ENCODE peak calls at places on chromosomes 12 and 14, in eight cellular contexts. One of them, this sample, is unnamed.

GRCh38 chr12:107238276-107238675 is 144.9 kb upstream of the CRY1 start:
- DNase-seq in K562: no peak
- DNase-seq in tibial nerve: no peak
- DNase-seq in SK-N-SH: no peak
- DNase-seq in suprapubic skin: no peak
- DNase-seq in sigmoid colon: no peak
- DNase-seq in upper lobe of left lung: no peak
- DNase-seq in transverse colon: no peak
- DNase-seq in this sample: no peak

GRCh38 chr14:24431569-24432258 is 2.0 kb downstream of the KHNYN start:
- DNase-seq in K562: peak; percentile 72
- DNase-seq in tibial nerve: peak; percentile 90
- DNase-seq in SK-N-SH: peak; percentile 93
- DNase-seq in suprapubic skin: peak; percentile 93
- DNase-seq in sigmoid colon: peak; percentile 95
- DNase-seq in upper lobe of left lung: peak; percentile 47
- DNase-seq in transverse colon: peak; percentile 94
- DNase-seq in this sample: peak; percentile 93

GRCh38 chr12:31339831-31340622 is 14.1 kb upstream of the SINHCAF start:
- DNase-seq in K562: no peak
- DNase-seq in tibial nerve: no peak
- DNase-seq in SK-N-SH: no peak
- DNase-seq in suprapubic skin: no peak
- DNase-seq in sigmoid colon: no peak
- DNase-seq in upper lobe of left lung: no peak
- DNase-seq in transverse colon: no peak
- DNase-seq in this sample: no peak

GRCh38 chr12:93766802-93767523 is 89.8 kb downstream of the CRADD start:
- DNase-seq in K562: no peak
- DNase-seq in tibial nerve: peak; percentile 55
- DNase-seq in SK-N-SH: peak; percentile 41
- DNase-seq in suprapubic skin: no peak
- DNase-seq in sigmoid colon: peak; percentile 80
- DNase-seq in upper lobe of left lung: no peak
- DNase-seq in transverse colon: peak; percentile 29
- DNase-seq in this sample: no peak

GRCh38 chr14:66121859-66122258 is 364.3 kb upstream of the CCDC196 start:
- DNase-seq in K562: no peak
- DNase-seq in tibial nerve: no peak
- DNase-seq in SK-N-SH: no peak
- DNase-seq in suprapubic skin: no peak
- DNase-seq in sigmoid colon: no peak
- DNase-seq in upper lobe of left lung: no peak
- DNase-seq in transverse colon: no peak
- DNase-seq in this sample: no peak

GRCh38 chr12:19220205-19220604 is 90.7 kb downstream of the PLEKHA5 start:
- DNase-seq in K562: no peak
- DNase-seq in tibial nerve: no peak
- DNase-seq in SK-N-SH: no peak
- DNase-seq in suprapubic skin: no peak
- DNase-seq in sigmoid colon: no peak
- DNase-seq in upper lobe of left lung: no peak
- DNase-seq in transverse colon: no peak
- DNase-seq in this sample: no peak

GRCh38 chr12:44015333-44015941 is 179.6 kb downstream of the TMEM117 start:
- DNase-seq in K562: peak; percentile 26
- DNase-seq in tibial nerve: no peak
- DNase-seq in SK-N-SH: peak; percentile 23
- DNase-seq in suprapubic skin: no peak
- DNase-seq in sigmoid colon: no peak
- DNase-seq in upper lobe of left lung: no peak
- DNase-seq in transverse colon: no peak
- DNase-seq in this sample: no peak

GRCh38 chr12:31220633-31221565 is 105.1 kb downstream of the SINHCAF start:
- DNase-seq in K562: no peak
- DNase-seq in tibial nerve: no peak
- DNase-seq in SK-N-SH: no peak
- DNase-seq in suprapubic skin: no peak
- DNase-seq in sigmoid colon: no peak
- DNase-seq in upper lobe of left lung: no peak
- DNase-seq in transverse colon: no peak
- DNase-seq in this sample: no peak

GRCh38 chr12:73935817-73936216 is 601.8 kb upstream of the ATXN7L3B start:
- DNase-seq in K562: no peak
- DNase-seq in tibial nerve: no peak
- DNase-seq in SK-N-SH: no peak
- DNase-seq in suprapubic skin: no peak
- DNase-seq in sigmoid colon: no peak
- DNase-seq in upper lobe of left lung: no peak
- DNase-seq in transverse colon: no peak
- DNase-seq in this sample: no peak

GRCh38 chr12:2673966-2674810 is 120.6 kb upstream of the FKBP4 start:
- DNase-seq in K562: peak; percentile 19
- DNase-seq in tibial nerve: no peak
- DNase-seq in SK-N-SH: no peak
- DNase-seq in suprapubic skin: no peak
- DNase-seq in sigmoid colon: peak; percentile 52
- DNase-seq in upper lobe of left lung: peak; percentile 53
- DNase-seq in transverse colon: no peak
- DNase-seq in this sample: peak; percentile 10

GRCh38 chr14:95290769-95291440 is 28.8 kb downstream of the CLMN start:
- DNase-seq in K562: no peak
- DNase-seq in tibial nerve: no peak
- DNase-seq in SK-N-SH: peak; percentile 65
- DNase-seq in suprapubic skin: peak; percentile 78
- DNase-seq in sigmoid colon: no peak
- DNase-seq in upper lobe of left lung: no peak
- DNase-seq in transverse colon: peak; percentile 80
- DNase-seq in this sample: peak; percentile 76

DNA sequence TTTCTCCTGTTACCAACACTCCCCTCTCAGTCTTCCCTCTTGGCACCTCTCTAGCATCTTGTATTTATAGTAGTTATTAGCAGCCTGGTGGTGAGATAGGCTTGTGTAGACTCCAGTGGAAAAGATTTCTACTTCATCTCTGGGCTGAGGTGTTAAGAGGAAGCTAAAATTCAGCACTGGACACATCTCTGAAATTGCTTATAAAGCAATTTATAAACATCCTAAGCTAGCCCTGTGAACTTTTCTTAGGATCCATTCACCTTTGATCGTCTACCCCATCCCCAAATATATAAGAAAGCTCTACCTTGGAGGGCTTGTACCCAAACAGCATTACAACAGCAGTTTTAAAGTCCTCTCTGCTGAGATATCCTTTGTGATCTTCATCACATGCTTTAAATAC is 928 bp downstream of the EFCAB11 start:
- DNase-seq in K562: no peak
- DNase-seq in tibial nerve: no peak
- DNase-seq in SK-N-SH: no peak
- DNase-seq in suprapubic skin: no peak
- DNase-seq in sigmoid colon: no peak
- DNase-seq in upper lobe of left lung: no peak
- DNase-seq in transverse colon: no peak
- DNase-seq in this sample: no peak
- H3K4me3 ChIP-seq in K562: peak overlapping the region; percentile 85
- H3K4me3 ChIP-seq in tibial nerve: no peak overlapping the region
- H3K4me3 ChIP-seq in SK-N-SH: peak overlapping the region; percentile 89
- H3K4me3 ChIP-seq in suprapubic skin: peak overlapping the region; percentile 82
- H3K4me3 ChIP-seq in sigmoid colon: no peak overlapping the region
- H3K4me3 ChIP-seq in upper lobe of left lung: no peak overlapping the region
- H3K4me3 ChIP-seq in transverse colon: no peak overlapping the region
- H3K4me3 ChIP-seq in this sample: no peak overlapping the region

GRCh38 chr12:87141091-87141490 is 884.9 kb upstream of the MGAT4C start:
- DNase-seq in K562: no peak
- DNase-seq in tibial nerve: no peak
- DNase-seq in SK-N-SH: peak; percentile 14
- DNase-seq in suprapubic skin: no peak
- DNase-seq in sigmoid colon: no peak
- DNase-seq in upper lobe of left lung: no peak
- DNase-seq in transverse colon: no peak
- DNase-seq in this sample: no peak

GRCh38 chr12:87136330-87136976 is 880.3 kb upstream of the MGAT4C start:
- DNase-seq in K562: no peak
- DNase-seq in tibial nerve: no peak
- DNase-seq in SK-N-SH: no peak
- DNase-seq in suprapubic skin: no peak
- DNase-seq in sigmoid colon: no peak
- DNase-seq in upper lobe of left lung: no peak
- DNase-seq in transverse colon: no peak
- DNase-seq in this sample: no peak

GRCh38 chr12:87142346-87142745 is 886.2 kb upstream of the MGAT4C start:
- DNase-seq in K562: no peak
- DNase-seq in tibial nerve: no peak
- DNase-seq in SK-N-SH: no peak
- DNase-seq in suprapubic skin: no peak
- DNase-seq in sigmoid colon: no peak
- DNase-seq in upper lobe of left lung: no peak
- DNase-seq in transverse colon: no peak
- DNase-seq in this sample: no peak

DNA sequence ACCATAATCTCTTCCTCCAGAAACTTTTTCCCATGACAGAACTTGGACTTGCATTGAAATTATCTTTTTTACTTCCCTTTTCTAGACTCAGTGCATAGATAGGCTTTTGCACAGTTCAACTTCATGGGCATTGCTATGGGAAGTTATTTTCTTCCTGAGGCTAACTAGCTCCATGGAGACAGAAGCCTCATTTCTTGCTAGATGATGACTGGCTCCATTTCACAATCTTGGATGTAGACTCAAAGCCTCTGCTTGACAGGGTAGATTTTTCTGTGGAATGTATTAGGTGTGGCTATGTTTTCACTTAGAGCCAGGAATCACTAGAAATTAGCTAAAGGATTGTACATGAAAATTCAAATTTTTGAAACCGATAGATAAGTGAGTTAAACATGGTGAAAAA is 884.1 kb upstream of the MGAT4C start:
- DNase-seq in K562: no peak
- DNase-seq in tibial nerve: no peak
- DNase-seq in SK-N-SH: no peak
- DNase-seq in suprapubic skin: no peak
- DNase-seq in sigmoid colon: no peak
- DNase-seq in upper lobe of left lung: no peak
- DNase-seq in transverse colon: no peak
- DNase-seq in this sample: no peak
- TF ChIP-seq EP300 in K562: no peak
- TF ChIP-seq EP300 in tibial nerve: no peak
- TF ChIP-seq EP300 in SK-N-SH: no peak
- TF ChIP-seq EP300 in suprapubic skin: no peak
- TF ChIP-seq EP300 in sigmoid colon: no peak
- TF ChIP-seq EP300 in upper lobe of left lung: no peak
- TF ChIP-seq EP300 in transverse colon: no peak
- TF ChIP-seq EP300 in this sample: no peak

DNA sequence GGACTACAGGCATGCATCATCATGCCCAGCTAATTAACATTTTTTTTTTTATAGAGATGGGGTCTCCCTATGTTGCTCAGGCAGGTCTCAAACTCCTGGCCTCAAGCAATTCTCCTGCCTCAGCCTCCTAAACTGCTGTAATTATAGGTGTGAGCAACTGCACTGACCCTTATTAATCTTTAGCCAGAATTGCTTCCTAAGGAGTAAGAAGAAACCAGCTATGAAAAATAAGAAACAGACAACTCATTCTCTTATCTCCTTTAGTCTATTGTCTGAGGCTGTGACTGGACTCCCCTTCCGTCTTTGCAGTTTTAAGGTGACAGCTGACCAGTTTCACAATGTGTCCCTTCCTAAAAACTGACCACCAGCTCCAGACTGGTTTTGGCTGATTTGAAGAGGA is 52.4 kb downstream of the EMP1 start:
- DNase-seq in K562: no peak
- DNase-seq in tibial nerve: no peak
- DNase-seq in SK-N-SH: no peak
- DNase-seq in suprapubic skin: no peak
- DNase-seq in sigmoid colon: no peak
- DNase-seq in upper lobe of left lung: no peak
- DNase-seq in transverse colon: no peak
- DNase-seq in this sample: no peak
- H3K27me3 ChIP-seq in K562: no peaks in the 10 kb centered on the region
- H3K27me3 ChIP-seq in tibial nerve: no peaks in the 10 kb centered on the region
- H3K27me3 ChIP-seq in SK-N-SH: no peaks in the 10 kb centered on the region
- H3K27me3 ChIP-seq in suprapubic skin: no peaks in the 10 kb centered on the region
- H3K27me3 ChIP-seq in sigmoid colon: no peaks in the 10 kb centered on the region
- H3K27me3 ChIP-seq in upper lobe of left lung: no peaks in the 10 kb centered on the region
- H3K27me3 ChIP-seq in transverse colon: no peaks in the 10 kb centered on the region
- H3K27me3 ChIP-seq in this sample: no peaks in the 10 kb centered on the region

GRCh38 chr14:69848156-69848555 is 31.1 kb upstream of the SMOC1 start:
- DNase-seq in K562: no peak
- DNase-seq in tibial nerve: no peak
- DNase-seq in SK-N-SH: no peak
- DNase-seq in suprapubic skin: no peak
- DNase-seq in sigmoid colon: no peak
- DNase-seq in upper lobe of left lung: no peak
- DNase-seq in transverse colon: no peak
- DNase-seq in this sample: no peak

GRCh38 chr14:69852897-69853296 is 26.3 kb upstream of the SMOC1 start:
- DNase-seq in K562: no peak
- DNase-seq in tibial nerve: no peak
- DNase-seq in SK-N-SH: no peak
- DNase-seq in suprapubic skin: no peak
- DNase-seq in sigmoid colon: no peak
- DNase-seq in upper lobe of left lung: no peak
- DNase-seq in transverse colon: no peak
- DNase-seq in this sample: no peak

GRCh38 chr14:69850736-69851112 is 28.5 kb upstream of the SMOC1 start:
- DNase-seq in K562: no peak
- DNase-seq in tibial nerve: no peak
- DNase-seq in SK-N-SH: no peak
- DNase-seq in suprapubic skin: no peak
- DNase-seq in sigmoid colon: no peak
- DNase-seq in upper lobe of left lung: no peak
- DNase-seq in transverse colon: no peak
- DNase-seq in this sample: no peak

GRCh38 chr14:69848903-69849391 is 30.3 kb upstream of the SMOC1 start:
- DNase-seq in K562: no peak
- DNase-seq in tibial nerve: no peak
- DNase-seq in SK-N-SH: no peak
- DNase-seq in suprapubic skin: no peak
- DNase-seq in sigmoid colon: no peak
- DNase-seq in upper lobe of left lung: no peak
- DNase-seq in transverse colon: no peak
- DNase-seq in this sample: no peak

DNA sequence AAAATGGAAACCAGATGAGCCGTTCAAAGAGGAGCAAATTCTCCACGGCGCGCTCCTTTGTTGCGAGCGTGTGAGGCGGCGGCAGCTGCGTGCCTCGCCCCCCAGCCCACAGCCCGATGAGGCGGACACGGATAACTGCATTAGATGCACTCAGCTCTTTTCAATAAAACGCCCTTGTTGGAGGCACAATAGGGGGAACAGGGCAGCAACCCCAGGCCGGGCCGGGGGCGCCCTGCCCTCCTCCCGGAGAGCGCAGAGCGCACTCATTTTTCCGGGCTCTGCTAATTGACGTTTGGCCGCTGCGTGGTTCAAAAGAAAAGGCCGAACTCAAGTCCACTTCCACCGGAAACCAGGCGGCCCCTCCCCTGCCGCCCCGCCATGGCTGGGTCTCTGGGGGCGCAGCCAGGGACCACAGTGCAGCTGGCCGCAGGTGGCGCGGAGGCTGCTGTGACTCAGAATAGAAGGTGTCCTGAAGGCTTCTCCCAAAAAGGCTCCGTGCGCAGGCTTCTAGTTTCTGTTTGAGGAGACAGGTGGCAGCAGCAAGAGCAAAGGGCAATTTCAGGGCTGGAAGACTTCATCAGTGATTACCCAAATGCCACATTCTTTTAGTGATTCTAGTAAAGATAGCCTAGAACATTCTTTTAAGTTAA is 29.0 kb upstream of the SMOC1 start:
- DNase-seq in K562: no peak
- DNase-seq in tibial nerve: no peak
- DNase-seq in SK-N-SH: no peak
- DNase-seq in suprapubic skin: no peak
- DNase-seq in sigmoid colon: no peak
- DNase-seq in upper lobe of left lung: peak; percentile 52
- DNase-seq in transverse colon: no peak
- DNase-seq in this sample: no peak
- H3K4me3 ChIP-seq in K562: no peak overlapping the region
- H3K4me3 ChIP-seq in tibial nerve: no peak overlapping the region
- H3K4me3 ChIP-seq in SK-N-SH: no peak overlapping the region
- H3K4me3 ChIP-seq in suprapubic skin: no peak overlapping the region
- H3K4me3 ChIP-seq in sigmoid colon: no peak overlapping the region
- H3K4me3 ChIP-seq in upper lobe of left lung: no peak overlapping the region
- H3K4me3 ChIP-seq in transverse colon: no peak overlapping the region
- H3K4me3 ChIP-seq in this sample: no peak overlapping the region

This sample was measured in stomach.